ENCODE peak calls at places on chromosomes 2 and 18, in eight cellular contexts. V is left ventricle myocardium inferior; E is lower lobe of right lung; R is CD4-positive, alpha-beta memory T cell; G is cardiac muscle cell; L is NT2/D1; K is CD8-positive, alpha-beta memory T cell; H is esophagus squamous epithelium. N is an unnamed sample.

GRCh38 chr2:116719841-116720240 is 1094.7 kb upstream of the DDX18 start:
- DNase-seq in G (no peak), K (no peak), R (no peak), E (no peak), H (no peak), V (no peak), L (no peak), N (no peak)

GRCh38 chr18:23689616-23690504 is 607 bp downstream of the LAMA3 start:
- DNase-seq in E (peak; percentile 54), R (peak; percentile 3), L (no peak), G (peak; percentile 15), H (no peak), V (peak; percentile 18), K (no peak), N (peak; percentile 22)

GRCh38 chr2:207530160-207531023 is 630 bp downstream of the CREB1 start:
- DNase-seq in L (no peak), V (peak; percentile 41), K (peak; percentile 76), G (peak; percentile 46), E (peak; percentile 67), H (no peak), R (peak; percentile 74), N (peak; percentile 51)

GRCh38 chr2:73295751-73296400 is 2.5 kb upstream of the EGR4 start:
- DNase-seq in V (no peak), L (no peak), H (no peak), R (no peak), K (no peak), E (no peak), G (no peak), N (no peak)

GRCh38 chr18:12608292-12608691 is 49.6 kb downstream of the SPIRE1 start:
- DNase-seq in R (no peak), G (no peak), V (no peak), K (no peak), L (no peak), E (no peak), H (no peak), N (no peak)

GRCh38 chr2:168034586-168034985 is 212.8 kb downstream of the STK39 start:
- DNase-seq in K (no peak), G (no peak), H (no peak), V (no peak), R (no peak), L (no peak), E (no peak), N (no peak)

GRCh38 chr18:46096651-46097300 is 1.3 kb downstream of the ATP5F1A start:
- DNase-seq in R (no peak), G (no peak), H (no peak), K (no peak), L (no peak), E (no peak), V (no peak), N (peak; percentile 14)

GRCh38 chr2:190820416-190820815 is 60.2 kb upstream of the GLS start:
- DNase-seq in R (no peak), K (no peak), E (no peak), G (no peak), L (no peak), H (no peak), V (no peak), N (no peak)

GRCh38 chr2:64586883-64587481 is 62.9 kb downstream of the AFTPH start:
- DNase-seq in V (no peak), R (peak; percentile 46), E (no peak), L (no peak), H (no peak), G (peak; percentile 59), K (no peak), N (peak; percentile 65)

DNA sequence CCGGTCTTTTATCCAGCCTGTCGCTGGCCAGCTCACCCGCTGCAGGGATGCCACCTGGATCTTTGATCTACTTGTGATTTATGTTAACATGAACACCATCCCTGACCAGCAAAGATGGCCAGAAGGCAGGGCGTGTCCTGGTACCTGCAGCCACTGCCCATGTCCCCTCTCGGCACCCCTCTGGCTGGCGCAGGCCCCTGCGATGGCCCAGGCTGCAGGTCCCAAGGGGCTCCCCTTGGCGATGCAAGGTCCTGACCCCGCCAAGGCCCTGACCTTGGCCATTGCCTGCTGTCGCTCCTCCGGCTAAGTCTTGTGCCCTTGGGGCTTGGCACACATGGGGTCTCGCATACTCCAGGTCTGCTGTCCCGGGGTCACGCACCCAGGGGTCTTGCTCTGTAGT is 214.9 kb downstream of the TWIST2 start:
- DNase-seq in E (no peak), H (no peak), G (no peak), L (no peak), V (no peak), K (no peak), R (no peak), N (no peak)
- H3K36me3 ChIP-seq in E (peaks cover 66% of the 10 kb centered on the region), H (peaks cover 98% of the 10 kb centered on the region), G (no peaks in the 10 kb centered on the region), L (peaks cover 28% of the 10 kb centered on the region), V (peaks cover 78% of the 10 kb centered on the region), K (peaks cover 6% of the 10 kb centered on the region), R (peaks cover 26% of the 10 kb centered on the region), N (no peaks in the 10 kb centered on the region)

GRCh38 chr2:151277011-151277410 is 12.5 kb downstream of the NMI start:
- DNase-seq in G (no peak), V (no peak), E (no peak), R (no peak), L (no peak), K (no peak), H (no peak), N (no peak)
- H3K36me3 ChIP-seq in G (no peaks in the 10 kb centered on the region), V (peaks cover 65% of the 10 kb centered on the region), E (peaks cover 100% of the 10 kb centered on the region), R (peaks cover 46% of the 10 kb centered on the region), L (peaks cover 9% of the 10 kb centered on the region), K (peaks cover 23% of the 10 kb centered on the region), H (peaks cover 100% of the 10 kb centered on the region), N (no peaks in the 10 kb centered on the region)

GRCh38 chr2:203440671-203441070 is 94.4 kb downstream of the RAPH1 start:
- DNase-seq in V (no peak), H (no peak), G (no peak), K (no peak), L (no peak), E (no peak), R (no peak), N (no peak)
- H3K36me3 ChIP-seq in V (peaks cover 59% of the 10 kb centered on the region), H (peaks cover 99% of the 10 kb centered on the region), G (peaks cover 9% of the 10 kb centered on the region), K (no peaks in the 10 kb centered on the region), L (peaks cover 78% of the 10 kb centered on the region), E (peaks cover 69% of the 10 kb centered on the region), R (no peaks in the 10 kb centered on the region), N (peaks cover 2% of the 10 kb centered on the region)

GRCh38 chr2:119371111-119371510 is 4.3 kb downstream of the DBI start:
- DNase-seq in K (no peak), G (no peak), L (no peak), V (no peak), E (no peak), H (no peak), R (no peak), N (no peak)
- H3K36me3 ChIP-seq in K (peaks cover 23% of the 10 kb centered on the region), G (peaks cover 36% of the 10 kb centered on the region), L (peaks cover 56% of the 10 kb centered on the region), V (peaks cover 70% of the 10 kb centered on the region), E (peaks cover 55% of the 10 kb centered on the region), H (peaks cover 67% of the 10 kb centered on the region), R (peaks cover 26% of the 10 kb centered on the region), N (peaks cover 31% of the 10 kb centered on the region)

GRCh38 chr2:22513563-22513962 is 871.4 kb upstream of the KLHL29 start:
- DNase-seq in V (no peak), G (no peak), L (no peak), K (no peak), H (no peak), R (no peak), E (no peak), N (no peak)
- H3K36me3 ChIP-seq in V (no peaks in the 10 kb centered on the region), G (no peaks in the 10 kb centered on the region), L (no peaks in the 10 kb centered on the region), K (no peaks in the 10 kb centered on the region), H (no peaks in the 10 kb centered on the region), R (no peaks in the 10 kb centered on the region), E (no peaks in the 10 kb centered on the region), N (no peaks in the 10 kb centered on the region)

GRCh38 chr2:105750735-105751134 is 6.0 kb downstream of the NCK2 start:
- DNase-seq in G (no peak), H (no peak), K (no peak), E (no peak), V (no peak), L (no peak), R (no peak), N (no peak)
- H3K36me3 ChIP-seq in G (no peaks in the 10 kb centered on the region), H (peaks cover 10% of the 10 kb centered on the region), K (no peaks in the 10 kb centered on the region), E (no peaks in the 10 kb centered on the region), V (no peaks in the 10 kb centered on the region), L (peaks cover 47% of the 10 kb centered on the region), R (peaks cover 5% of the 10 kb centered on the region), N (no peaks in the 10 kb centered on the region)

DNA sequence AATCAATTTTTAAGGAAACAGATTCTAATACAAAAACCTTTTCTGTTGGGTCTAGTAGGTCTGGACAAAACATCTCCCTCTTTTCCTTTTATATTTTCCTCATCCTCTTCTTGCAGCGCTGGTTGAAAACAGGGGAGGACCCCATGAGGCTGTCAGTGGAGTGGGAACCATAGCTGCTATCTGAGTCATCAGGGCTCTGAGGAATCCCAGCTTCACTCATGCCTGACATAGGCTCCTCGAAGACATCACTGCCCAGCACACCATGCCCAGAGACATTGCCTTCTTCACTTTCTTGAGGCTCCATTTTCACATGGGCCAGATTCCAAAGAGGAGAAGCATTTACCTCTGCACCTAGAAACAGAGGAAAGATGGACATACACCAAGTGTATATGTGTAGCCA is 10.0 kb downstream of the SUPT7L start:
- DNase-seq in G (no peak), H (no peak), V (no peak), E (no peak), R (no peak), L (no peak), K (no peak), N (no peak)
- H3K36me3 ChIP-seq in G (peaks cover 63% of the 10 kb centered on the region), H (peaks cover 100% of the 10 kb centered on the region), V (peaks cover 99% of the 10 kb centered on the region), E (peaks cover 100% of the 10 kb centered on the region), R (peaks cover 67% of the 10 kb centered on the region), L (peaks cover 85% of the 10 kb centered on the region), K (peaks cover 52% of the 10 kb centered on the region), N (peaks cover 10% of the 10 kb centered on the region)

GRCh38 chr18:70319185-70319584 is 30.3 kb downstream of the SOCS6 start:
- DNase-seq in G (no peak), V (no peak), R (no peak), E (no peak), H (no peak), L (no peak), K (no peak), N (no peak)

GRCh38 chr18:70322385-70322784 is 33.5 kb downstream of the SOCS6 start:
- DNase-seq in H (no peak), K (no peak), V (no peak), L (no peak), R (no peak), G (no peak), E (no peak), N (no peak)

GRCh38 chr18:70324897-70325296 is 36.1 kb downstream of the SOCS6 start:
- DNase-seq in L (no peak), R (no peak), V (no peak), G (no peak), H (no peak), K (no peak), E (no peak), N (no peak)

GRCh38 chr18:70322928-70323327 is 34.1 kb downstream of the SOCS6 start:
- DNase-seq in K (no peak), H (no peak), E (no peak), R (no peak), L (no peak), G (no peak), V (no peak), N (no peak)

GRCh38 chr18:70321616-70322015 is 32.8 kb downstream of the SOCS6 start:
- DNase-seq in K (no peak), H (no peak), R (no peak), L (no peak), V (no peak), G (no peak), E (no peak), N (no peak)
- H3K36me3 ChIP-seq in K (no peaks in the 10 kb centered on the region), H (peaks cover 21% of the 10 kb centered on the region), R (no peaks in the 10 kb centered on the region), L (peaks cover 19% of the 10 kb centered on the region), V (peaks cover 21% of the 10 kb centered on the region), G (peaks cover 17% of the 10 kb centered on the region), E (peaks cover 15% of the 10 kb centered on the region), N (peaks cover 4% of the 10 kb centered on the region)

N was measured in mesendoderm.